ENCODE peak calls at places on chromosome 3, in ten cellular contexts. K is lower lobe of right lung; I is iPS DF 19.7; B is spleen; C is GM06990; G is MM.1S; P is stimulated activated CD8-positive, alpha-beta memory T cell treated with anti-CD3 and anti-CD28 coated beads, Interleukin-4, amount 100 ng/mL, for 48 hours; U is activated CD4-positive, alpha-beta memory T cell treated with anti-CD3 and anti-CD28 coated beads for 36 hours; N is SHP77; Z is SW 1271. X is an unnamed sample.

GRCh38 chr3:66353530-66353929 is 132.7 kb downstream of the SLC25A26 start:
- DNase-seq in P (no peak), C (no peak), N (no peak), I (no peak), G (no peak), Z (no peak), B (no peak), U (no peak), K (no peak), X (no peak)

GRCh38 chr3:156793400-156793799 is 32.8 kb upstream of the LEKR1 start:
- DNase-seq in Z (no peak), G (no peak), N (no peak), U (no peak), I (no peak), K (no peak), B (no peak), C (no peak), P (no peak), X (no peak)

GRCh38 chr3:13420051-13420816 is at the start of gene NUP210:
- DNase-seq in G (peak), K (peak), U (peak), N (peak), C (peak), B (peak), I (no peak), Z (peak), P (peak), X (peak)

GRCh38 chr3:52529376-52530333 is 4.0 kb downstream of the NT5DC2 start:
- DNase-seq in B (no peak), K (no peak), I (no peak), P (no peak), C (no peak), N (no peak), Z (no peak), G (no peak), U (no peak), X (peak)

GRCh38 chr3:67291287-67292252 is 293.5 kb downstream of the KBTBD8 start:
- DNase-seq in I (no peak), K (no peak), Z (no peak), G (no peak), U (peak), P (no peak), N (no peak), B (no peak), C (no peak), X (no peak)

GRCh38 chr3:13801361-13802214 is 78.3 kb downstream of the WNT7A start:
- DNase-seq in Z (no peak), K (no peak), C (no peak), I (no peak), U (no peak), P (no peak), G (no peak), N (no peak), B (no peak), X (no peak)

GRCh38 chr3:42119558-42120355 is 28.6 kb downstream of the TRAK1 start:
- DNase-seq in N (no peak), K (no peak), P (no peak), G (no peak), Z (no peak), C (no peak), U (no peak), B (no peak), I (no peak), X (no peak)

GRCh38 chr3:25433868-25434267 is 5.8 kb downstream of the RARB start:
- DNase-seq in C (no peak), P (no peak), B (no peak), N (no peak), Z (no peak), G (no peak), I (no peak), K (no peak), U (no peak), X (no peak)

GRCh38 chr3:15160662-15161061 is 45.4 kb upstream of the CAPN7 start:
- DNase-seq in N (no peak), B (no peak), K (no peak), C (no peak), U (no peak), P (no peak), I (no peak), Z (no peak), G (no peak), X (no peak)

GRCh38 chr3:148642616-148643015 is 55.1 kb upstream of the AGTR1 start:
- DNase-seq in Z (no peak), G (no peak), I (no peak), B (no peak), P (no peak), K (no peak), U (no peak), N (no peak), C (no peak), X (no peak)

GRCh38 chr3:107106316-107106715 is 270.9 kb upstream of the CCDC54 start:
- DNase-seq in Z (no peak), U (no peak), G (no peak), I (no peak), N (no peak), K (no peak), P (no peak), C (no peak), B (no peak), X (no peak)

GRCh38 chr3:56251343-56251945 is 216.8 kb downstream of the ERC2 start:
- DNase-seq in N (peak), Z (peak), K (no peak), G (peak), P (peak), I (no peak), B (no peak), C (no peak), U (peak), X (peak)

GRCh38 chr3:33722186-33722585 is 4.1 kb upstream of the CLASP2 start:
- DNase-seq in U (no peak), K (no peak), N (no peak), I (no peak), B (no peak), C (no peak), P (no peak), G (no peak), Z (no peak), X (no peak)

GRCh38 chr3:48013288-48013980 is 2.8 kb downstream of the MAP4 start:
- DNase-seq in P (no peak), C (no peak), U (no peak), I (no peak), Z (no peak), B (no peak), K (no peak), N (no peak), G (no peak), X (peak)